ENCODE peak calls at places on chromosomes 16 and 17, in ten cellular contexts. R, V, A, T, I, H, X, P, O and B are unnamed samples.

GRCh38 chr16:24993722-24994686 is 21.2 kb downstream of the ARHGAP17 start:
- DNase-seq in H (peak), O (no peak), P (no peak), I (no peak), X (no peak), R (no peak), A (no peak), T (no peak), V (no peak), B (peak)

GRCh38 chr16:70746040-70746707 is 54.8 kb downstream of the VAC14 start:
- DNase-seq in H (peak), A (no peak), P (no peak), I (no peak), R (no peak), T (no peak), X (peak), V (no peak), O (peak), B (peak)

GRCh38 chr17:79974786-79975497 is 60.7 kb downstream of the TBC1D16 start:
- DNase-seq in R (no peak), H (no peak), X (peak), I (no peak), T (no peak), O (peak), P (peak), A (no peak), V (peak), B (no peak)

GRCh38 chr17:45430738-45431530 is 1.7 kb downstream of the ARHGAP27 start:
- DNase-seq in P (peak), T (no peak), R (no peak), H (peak), X (no peak), A (peak), O (peak), V (no peak), I (no peak), B (peak)

GRCh38 chr17:39828443-39828842 is 35.7 kb downstream of the IKZF3 start:
- DNase-seq in P (no peak), A (no peak), T (no peak), O (no peak), H (no peak), X (no peak), I (no peak), V (no peak), R (no peak), B (peak)

GRCh38 chr17:70901870-70902269 is 732.5 kb downstream of the KCNJ2 start:
- DNase-seq in A (no peak), H (peak), R (no peak), T (no peak), X (no peak), P (no peak), V (no peak), O (no peak), I (no peak), B (no peak)

GRCh38 chr17:18066866-18067265 is 20.9 kb upstream of the DRG2 start:
- DNase-seq in P (no peak), X (no peak), V (no peak), O (no peak), T (no peak), R (no peak), H (peak), I (no peak), A (no peak), B (no peak)

GRCh38 chr17:80063815-80064585 is 27.6 kb downstream of the CCDC40 start:
- DNase-seq in X (peak), V (no peak), R (no peak), H (peak), O (peak), I (no peak), A (no peak), P (peak), T (no peak), B (peak)

GRCh38 chr17:10875411-10875810 is 37.5 kb upstream of the PIRT start:
- DNase-seq in O (no peak), V (no peak), P (peak), A (peak), X (no peak), I (peak), R (no peak), T (no peak), H (no peak), B (peak)

GRCh38 chr16:29784157-29784556 is 6.1 kb downstream of the ZG16 start:
- DNase-seq in I (no peak), X (no peak), H (no peak), P (peak), V (no peak), R (no peak), T (no peak), O (no peak), A (no peak), B (no peak)

GRCh38 chr17:27565874-27566672 is 64.9 kb upstream of the LGALS9 start:
- DNase-seq in H (peak), I (no peak), O (no peak), T (no peak), P (no peak), A (no peak), X (no peak), R (no peak), V (no peak), B (no peak)

GRCh38 chr16:12971216-12971615 is 69.8 kb downstream of the SHISA9 start:
- DNase-seq in A (peak), V (peak), O (no peak), T (no peak), P (no peak), I (no peak), X (no peak), R (no peak), H (peak), B (peak)